ENCODE peak calls at places on chromosomes 13 and 19, in five cellular contexts. V is pancreas, Z is pons, Y is posterior cingulate gyrus, I is tibial nerve. D is an unnamed sample.

GRCh38 chr19:38742296-38742695 is 2.0 kb downstream of the CAPN12 start:
- DNase-seq in V (no peak), Z (no peak), Y (no peak), I (no peak), D (no peak)

GRCh38 chr13:24680258-24680920 is at the start of gene ATP12A:
- DNase-seq in V (peak), Z (no peak), Y (no peak), I (no peak), D (no peak)

GRCh38 chr19:46579286-46579944 is 21.7 kb upstream of the CALM3 start:
- DNase-seq in V (no peak), Z (peak), Y (peak), I (no peak), D (no peak)

GRCh38 chr19:53906211-53907192 is 2.6 kb upstream of the CACNG7 start:
- DNase-seq in V (peak), Z (no peak), Y (peak), I (peak), D (peak)

GRCh38 chr13:110015253-110015652 is 228.9 kb upstream of the IRS2 start:
- DNase-seq in V (peak), Z (no peak), Y (no peak), I (no peak), D (no peak)

GRCh38 chr19:8877854-8878705 is 45.9 kb downstream of the MBD3L1 start:
- DNase-seq in V (no peak), Z (no peak), Y (no peak), I (no peak), D (no peak)

GRCh38 chr13:39347926-39348901 is 254.8 kb downstream of the LHFPL6 start:
- DNase-seq in V (no peak), Z (peak), Y (no peak), I (no peak), D (no peak)

GRCh38 chr13:59690857-59691500 is 472.7 kb downstream of the DIAPH3 start:
- DNase-seq in V (no peak), Z (no peak), Y (no peak), I (no peak), D (no peak)

GRCh38 chr19:49894879-49895565 is 1.7 kb downstream of the IL4I1 start:
- DNase-seq in V (no peak), Z (no peak), Y (no peak), I (no peak), D (no peak)

GRCh38 chr13:32031025-32031814 is at the start of gene FRY:
- DNase-seq in V (peak), Z (peak), Y (peak), I (peak), D (peak)